ENCODE peak calls at places on chromosomes 7 and 10, in four cellular contexts. O is HepG2, H is K562, V is GM12878. I is an unnamed sample.

GRCh38 chr7:138258194-138258554 is 181.9 kb downstream of the AKR1D1 start:
- DNase-seq in O (peak), H (no peak), V (no peak), I (no peak)

GRCh38 chr7:129252133-129252532 is 27.3 kb downstream of the AHCYL2 start:
- DNase-seq in O (no peak), H (no peak), V (no peak), I (no peak)

GRCh38 chr10:15245530-15245929 is 77.0 kb upstream of the NMT2 start:
- DNase-seq in O (peak), H (peak), V (no peak), I (peak)

GRCh38 chr10:3425713-3426112 is 253.1 kb upstream of the PITRM1 start:
- DNase-seq in O (no peak), H (no peak), V (no peak), I (no peak)

GRCh38 chr10:92544296-92544695 is 29.6 kb downstream of the IDE start:
- DNase-seq in O (no peak), H (no peak), V (peak), I (no peak)

GRCh38 chr10:29229258-29229705 is 59.6 kb upstream of the LYZL1 start:
- DNase-seq in O (no peak), H (peak), V (no peak), I (no peak)

GRCh38 chr10:63700209-63700934 is 179.2 kb downstream of the REEP3 start:
- DNase-seq in O (no peak), H (no peak), V (no peak), I (no peak)

GRCh38 chr10:110076559-110077318 is 69.0 kb downstream of the ADD3 start:
- DNase-seq in O (peak), H (peak), V (peak), I (no peak)

GRCh38 chr7:94145602-94146001 is 141.4 kb upstream of the BET1 start:
- DNase-seq in O (no peak), H (no peak), V (no peak), I (no peak)

GRCh38 chr10:92438220-92438619 is 135.7 kb downstream of the IDE start:
- DNase-seq in O (no peak), H (no peak), V (no peak), I (no peak)

GRCh38 chr10:32144817-32145688 is 88.8 kb upstream of the KIF5B start:
- DNase-seq in O (no peak), H (no peak), V (no peak), I (no peak)

GRCh38 chr10:100863433-100863832 is 49.3 kb upstream of the SLF2 start:
- DNase-seq in O (no peak), H (no peak), V (no peak), I (no peak)

GRCh38 chr10:76125900-76126299 is 694.5 kb downstream of the LRMDA start:
- DNase-seq in O (no peak), H (no peak), V (no peak), I (no peak)

GRCh38 chr10:25176421-25176968 is 1.7 kb downstream of the GPR158 start:
- DNase-seq in O (no peak), H (no peak), V (no peak), I (peak)

GRCh38 chr7:149495785-149496641 is 1.6 kb downstream of the ZNF746 start:
- DNase-seq in O (peak), H (no peak), V (no peak), I (no peak)

GRCh38 chr7:36207451-36208291 is 54.6 kb downstream of the EEPD1 start:
- DNase-seq in O (peak), H (no peak), V (no peak), I (no peak)

GRCh38 chr7:107387077-107387476 is 82.8 kb upstream of the GPR22 start:
- DNase-seq in O (no peak), H (no peak), V (no peak), I (peak)

GRCh38 chr10:132866601-132867381 is 75.6 kb downstream of the CFAP46 start:
- DNase-seq in O (no peak), H (no peak), V (no peak), I (peak)

GRCh38 chr7:130758429-130759056 is 24.5 kb upstream of the KLF14 start:
- DNase-seq in O (peak), H (peak), V (no peak), I (no peak)

GRCh38 chr7:14748461-14748860 is 154.1 kb downstream of the DGKB start:
- DNase-seq in O (no peak), H (no peak), V (no peak), I (no peak)

GRCh38 chr7:6026011-6026819 is 5.0 kb upstream of the ANKRD61 start:
- DNase-seq in O (peak), H (peak), V (peak), I (peak)

GRCh38 chr7:100220833-100221718 is 1.3 kb downstream of the PVRIG start:
- DNase-seq in O (no peak), H (no peak), V (peak), I (no peak)

GRCh38 chr7:28957064-28957821 is 887 bp downstream of the TRIL start:
- DNase-seq in O (no peak), H (no peak), V (no peak), I (peak)

GRCh38 chr7:144069511-144069910 is at the start of gene OR2A25:
- DNase-seq in O (no peak), H (no peak), V (no peak), I (no peak)
- TF ChIP-seq CREM in O (no peak), H (no peak), V (no peak), I (no peak)

DNA sequence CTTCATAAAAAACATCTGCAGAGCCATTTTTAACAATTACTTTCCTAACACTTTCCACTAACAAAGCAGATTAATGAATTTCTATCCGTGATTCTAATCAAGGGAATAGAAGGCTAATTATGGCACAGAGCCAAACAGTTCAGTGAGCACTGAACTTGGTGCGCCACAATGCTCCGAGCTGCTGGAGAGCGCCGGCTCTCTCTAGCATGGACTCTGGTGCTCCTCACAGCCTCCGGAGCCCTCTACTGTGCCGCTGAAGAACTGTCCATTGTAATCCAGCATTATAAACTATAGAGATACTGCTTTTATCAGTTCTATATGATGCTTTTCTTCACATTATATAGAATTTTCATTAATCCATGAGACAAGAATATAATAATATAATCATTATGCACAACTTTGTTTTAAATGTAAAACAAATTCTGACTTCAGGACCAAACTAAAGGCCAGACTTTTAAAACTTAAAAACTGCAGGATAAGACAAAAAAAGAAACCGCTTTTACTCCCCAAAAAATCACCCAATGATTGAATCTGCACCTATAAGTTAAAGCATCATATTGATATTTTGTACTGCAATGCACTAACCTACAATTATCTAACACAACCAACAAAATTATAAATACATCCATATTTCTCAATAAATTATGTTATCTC is 123.6 kb downstream of the RNF32 start:
- DNase-seq in O (peak), H (peak), V (no peak), I (peak)
- TF ChIP-seq CREB1 in O (no peak), H (no peak), V (no peak), I (no peak)

GRCh38 chr10:17217661-17218306 is 10.3 kb upstream of the VIM start:
- DNase-seq in O (no peak), H (no peak), V (no peak), I (no peak)

GRCh38 chr10:17225823-17226222 is 2.2 kb upstream of the VIM start:
- DNase-seq in O (no peak), H (no peak), V (no peak), I (no peak)

GRCh38 chr10:17220652-17221100 is 7.4 kb upstream of the VIM start:
- DNase-seq in O (no peak), H (no peak), V (no peak), I (no peak)

GRCh38 chr10:17219024-17219423 is 9.0 kb upstream of the VIM start:
- DNase-seq in O (no peak), H (no peak), V (no peak), I (no peak)

GRCh38 chr10:17222329-17222728 is 5.7 kb upstream of the VIM start:
- DNase-seq in O (no peak), H (no peak), V (no peak), I (no peak)
- TF ChIP-seq CREM in O (no peak), H (no peak), V (no peak), I (no peak)

DNA sequence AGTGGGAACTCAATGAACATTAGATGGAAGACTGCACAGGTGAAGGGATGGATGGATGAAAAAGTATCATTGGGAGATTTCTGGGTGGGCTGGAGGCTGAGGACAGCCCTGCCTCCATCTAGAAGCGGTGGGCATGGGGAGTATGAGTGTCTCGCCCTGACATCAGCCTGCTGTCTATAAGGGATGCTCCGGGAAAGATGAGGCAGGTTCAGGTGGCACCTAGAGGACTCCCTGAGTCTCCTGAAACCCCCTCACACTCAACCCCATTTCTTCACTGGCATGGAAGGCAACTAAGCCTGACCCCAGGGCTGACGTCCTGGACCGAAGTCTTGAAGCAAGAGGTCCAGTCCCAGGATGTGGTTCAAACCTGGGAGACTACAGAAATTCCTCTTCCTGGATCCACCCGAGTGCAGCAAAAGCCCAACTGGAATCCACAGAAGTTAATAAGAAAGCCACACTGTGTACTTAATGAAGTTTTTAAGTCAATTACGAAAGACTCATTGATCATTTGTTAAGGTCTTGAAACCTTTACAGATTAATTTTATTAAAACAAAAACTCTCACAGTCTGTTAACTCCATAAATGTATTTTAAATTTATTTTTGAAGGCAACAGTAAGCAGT is 238.8 kb downstream of the EMX2 start:
- DNase-seq in O (no peak), H (no peak), V (no peak), I (no peak)
- TF ChIP-seq CREB1 in O (no peak), H (no peak), V (no peak), I (no peak)

GRCh38 chr7:139620676-139621344 is 97.3 kb downstream of the CLEC2L start:
- DNase-seq in O (peak), H (peak), V (no peak), I (peak)

GRCh38 chr7:139619367-139619657 is 95.8 kb downstream of the CLEC2L start:
- DNase-seq in O (no peak), H (no peak), V (no peak), I (no peak)

GRCh38 chr7:139614886-139615285 is 91.4 kb downstream of the CLEC2L start:
- DNase-seq in O (no peak), H (no peak), V (no peak), I (no peak)

GRCh38 chr7:139617074-139617473 is 93.6 kb downstream of the CLEC2L start:
- DNase-seq in O (no peak), H (no peak), V (no peak), I (no peak)

GRCh38 chr7:139618482-139619366 is 95.2 kb downstream of the CLEC2L start:
- DNase-seq in O (peak), H (peak), V (no peak), I (peak)
- TF ChIP-seq CREM in O (no peak), H (no peak), V (no peak), I (no peak)

GRCh38 chr10:34711500-34711899 is 103.6 kb downstream of the PARD3 start:
- DNase-seq in O (peak), H (no peak), V (no peak), I (no peak)
- TF ChIP-seq CREB1 in O (peak), H (no peak), V (no peak), I (no peak)

GRCh38 chr10:52276982-52277381 is 37.1 kb upstream of the DKK1 start:
- DNase-seq in O (no peak), H (no peak), V (no peak), I (no peak)
- TF ChIP-seq CREM in O (no peak), H (no peak), V (no peak), I (no peak)

GRCh38 chr10:128165536-128165935 is 39.3 kb upstream of the MKI67 start:
- DNase-seq in O (no peak), H (no peak), V (no peak), I (no peak)
- TF ChIP-seq CREB1 in O (no peak), H (no peak), V (no peak), I (no peak)

GRCh38 chr7:26649388-26649787 is 215.0 kb downstream of the SKAP2 start:
- DNase-seq in O (no peak), H (no peak), V (no peak), I (no peak)
- TF ChIP-seq CREM in O (no peak), H (no peak), V (no peak), I (no peak)

GRCh38 chr7:105249216-105249615 is 139.5 kb downstream of the SRPK2 start:
- DNase-seq in O (no peak), H (no peak), V (no peak), I (no peak)
- TF ChIP-seq CREB1 in O (no peak), H (no peak), V (no peak), I (no peak)